ENCODE peak calls at places on chromosomes 12 and 14, in four cellular contexts. Z is SW 1271; O is HL-60; Y is CD4-positive, CD25-positive, alpha-beta regulatory T cell. S is an unnamed sample.

GRCh38 chr14:31788340-31788739 is 227.1 kb downstream of the NUBPL start:
- DNase-seq in Z (no peak), O (no peak), Y (no peak), S (no peak)

GRCh38 chr12:6772331-6772695 is at the start of gene LAG3:
- DNase-seq in O (no peak), Y (no peak), Z (no peak), S (no peak)

GRCh38 chr12:30437616-30438015 is 258.1 kb downstream of the IPO8 start:
- DNase-seq in Y (no peak), O (no peak), Z (no peak), S (no peak)

GRCh38 chr14:99416909-99417308 is 63.8 kb downstream of the SETD3 start:
- DNase-seq in O (no peak), Z (no peak), Y (no peak), S (no peak)

GRCh38 chr12:54958048-54958658 is 26.4 kb downstream of the TESPA1 start:
- DNase-seq in Y (peak), Z (no peak), O (peak), S (peak)

GRCh38 chr12:71840226-71840847 is 778 bp downstream of the TBC1D15 start:
- DNase-seq in O (peak), Z (peak), Y (peak), S (peak)

GRCh38 chr14:82963756-82964155 is 1430.1 kb upstream of the SEL1L start:
- DNase-seq in O (no peak), Y (no peak), Z (no peak), S (no peak)

GRCh38 chr12:119151445-119151844 is 27.3 kb upstream of the HSPB8 start:
- DNase-seq in Y (no peak), Z (no peak), O (no peak), S (no peak)

GRCh38 chr12:27176765-27177164 is 67.3 kb upstream of the STK38L start:
- DNase-seq in O (peak), Y (peak), Z (no peak), S (no peak)

GRCh38 chr14:99388286-99388685 is 92.4 kb downstream of the SETD3 start:
- DNase-seq in Z (no peak), Y (no peak), O (no peak), S (no peak)

GRCh38 chr12:109153711-109154434 is 37.5 kb downstream of the ACACB start:
- DNase-seq in O (no peak), Y (no peak), Z (no peak), S (no peak)

GRCh38 chr12:11152725-11153124 is 18.3 kb upstream of the SMIM10L1 start:
- DNase-seq in O (no peak), Z (no peak), Y (no peak), S (no peak)

GRCh38 chr12:22672951-22673350 is 48.0 kb downstream of the ETNK1 start:
- DNase-seq in Z (no peak), O (no peak), Y (no peak), S (no peak)

GRCh38 chr12:69497308-69498026 is 27.3 kb downstream of the FRS2 start:
- DNase-seq in Y (peak), O (no peak), Z (no peak), S (no peak)

GRCh38 chr12:76719171-76719631 is 44.7 kb upstream of the ZDHHC17 start:
- DNase-seq in Y (no peak), O (no peak), Z (no peak), S (no peak)

GRCh38 chr12:116577149-116577548 is 18.0 kb downstream of the MAP1LC3B2 start:
- DNase-seq in O (no peak), Y (no peak), Z (no peak), S (no peak)

GRCh38 chr14:59116984-59117415 is 71.5 kb upstream of the DAAM1 start:
- DNase-seq in Z (no peak), O (no peak), Y (no peak), S (no peak)

GRCh38 chr14:53055003-53055402 is 98.1 kb downstream of the DDHD1 start:
- DNase-seq in Z (no peak), O (no peak), Y (peak), S (peak)

GRCh38 chr12:1840981-1841425 is 20.6 kb downstream of the LRTM2 start:
- DNase-seq in O (no peak), Y (no peak), Z (no peak), S (no peak)

GRCh38 chr14:92559486-92559885 is 45.9 kb downstream of the RIN3 start:
- DNase-seq in O (no peak), Z (no peak), Y (no peak), S (no peak)

GRCh38 chr12:89450922-89451321 is 73.7 kb downstream of the GALNT4 start:
- DNase-seq in Z (no peak), O (no peak), Y (no peak), S (no peak)

GRCh38 chr12:112788205-112788604 is 3.3 kb upstream of the RPH3A start:
- DNase-seq in Y (no peak), Z (no peak), O (no peak), S (no peak)

GRCh38 chr14:43418314-43418713 is 1088.8 kb downstream of the FSCB start:
- DNase-seq in O (no peak), Y (no peak), Z (no peak), S (no peak)

GRCh38 chr12:120265483-120266179 is at the start of gene PXN:
- DNase-seq in O (peak), Z (no peak), Y (peak), S (peak)

GRCh38 chr12:32134144-32134888 is 27.7 kb downstream of the BICD1 start:
- DNase-seq in O (no peak), Z (no peak), Y (peak), S (no peak)

GRCh38 chr12:6089041-6089823 is 35.2 kb downstream of the VWF start:
- DNase-seq in Z (no peak), O (no peak), Y (no peak), S (peak)

GRCh38 chr12:96522690-96523089 is 33.3 kb downstream of the CFAP54 start:
- DNase-seq in Y (no peak), O (no peak), Z (no peak), S (no peak)

GRCh38 chr12:62767506-62767905 is 167.4 kb downstream of the PPM1H start:
- DNase-seq in O (no peak), Y (no peak), Z (no peak), S (no peak)

GRCh38 chr12:19150273-19150895 is 20.9 kb downstream of the PLEKHA5 start:
- DNase-seq in Y (no peak), O (no peak), Z (no peak), S (no peak)

GRCh38 chr12:53195516-53196420 is 11.3 kb downstream of the ITGB7 start:
- DNase-seq in Y (no peak), O (no peak), Z (no peak), S (no peak)

GRCh38 chr12:52004042-52004648 is 2.6 kb upstream of the TAMALIN start:
- DNase-seq in Y (no peak), Z (peak), O (no peak), S (peak)

GRCh38 chr12:97960741-97961608 is 498.4 kb downstream of the RMST start:
- DNase-seq in O (peak), Z (no peak), Y (peak), S (peak)

GRCh38 chr12:125249932-125250331 is 184.7 kb downstream of the AACS start:
- DNase-seq in Y (no peak), O (no peak), Z (no peak), S (no peak)

GRCh38 chr12:38465020-38465419 is 148.4 kb downstream of the ALG10B start:
- DNase-seq in Y (no peak), Z (no peak), O (no peak), S (no peak)

GRCh38 chr14:53183611-53184010 is 30.5 kb upstream of the DDHD1 start:
- DNase-seq in O (no peak), Y (no peak), Z (no peak), S (no peak)

GRCh38 chr12:78888583-78888982 is 24.0 kb downstream of the SYT1 start:
- DNase-seq in Y (no peak), Z (no peak), O (no peak), S (no peak)

GRCh38 chr12:480831-481230 is 21.1 kb downstream of the B4GALNT3 start:
- DNase-seq in Y (no peak), O (no peak), Z (no peak), S (no peak)

GRCh38 chr12:29155079-29155478 is 6.0 kb downstream of the FAR2 start:
- DNase-seq in Z (no peak), Y (no peak), O (no peak), S (no peak)

GRCh38 chr14:93317836-93318807 is 14.7 kb downstream of the BTBD7 start:
- DNase-seq in O (peak), Z (no peak), Y (no peak), S (no peak)

GRCh38 chr12:69936214-69936731 is 111.2 kb downstream of the MYRFL start:
- DNase-seq in Y (no peak), O (no peak), Z (no peak), S (peak)